ENCODE peak calls at places on chromosomes 3 and 15, in ten cellular contexts. E, L, W, F, C, H, B, Y, R and K are unnamed samples.

GRCh38 chr3:42262525-42262924 is 3.5 kb downstream of the CCK start:
- DNase-seq in Y (no peak), E (peak; percentile 70), C (no peak), W (no peak), L (no peak), F (no peak), H (peak; percentile 60), B (no peak), R (no peak), K (no peak)

GRCh38 chr3:55426486-55426885 is 60.6 kb downstream of the WNT5A start:
- DNase-seq in E (no peak), R (no peak), B (no peak), F (no peak), W (no peak), H (no peak), Y (no peak), C (no peak), L (no peak), K (no peak)

GRCh38 chr15:101406014-101406413 is 83.5 kb downstream of the PCSK6 start:
- DNase-seq in C (no peak), W (no peak), R (no peak), B (no peak), F (no peak), Y (no peak), L (no peak), H (no peak), E (no peak), K (no peak)

GRCh38 chr15:25850154-25851111 is 12.7 kb downstream of the ATP10A start:
- DNase-seq in C (peak; percentile 44), W (peak; percentile 56), B (no peak), E (no peak), R (peak; percentile 14), H (peak; percentile 79), L (peak; percentile 64), Y (no peak), F (no peak), K (peak; percentile 28)

GRCh38 chr3:128432898-128433629 is 33.6 kb downstream of the DNAJB8 start:
- DNase-seq in L (no peak), R (no peak), W (no peak), F (no peak), Y (no peak), C (no peak), E (peak; percentile 50), B (no peak), H (no peak), K (no peak)

GRCh38 chr15:44435893-44436667 is 8.7 kb downstream of the CTDSPL2 start:
- DNase-seq in H (peak; percentile 5), B (no peak), W (no peak), R (peak; percentile 39), F (no peak), L (no peak), E (no peak), C (no peak), Y (no peak), K (no peak)

GRCh38 chr3:248841-249520 is 52.4 kb downstream of the CHL1 start:
- DNase-seq in H (no peak), C (no peak), F (no peak), L (no peak), B (no peak), Y (no peak), E (no peak), R (no peak), W (no peak), K (no peak)

GRCh38 chr15:48505067-48505466 is 140.4 kb downstream of the FBN1 start:
- DNase-seq in B (no peak), E (no peak), F (no peak), H (no peak), C (no peak), R (no peak), L (no peak), Y (no peak), W (no peak), K (no peak)

GRCh38 chr15:98873441-98874218 is 134.0 kb downstream of the PGPEP1L start:
- DNase-seq in R (peak; percentile 84), Y (no peak), B (no peak), H (peak; percentile 88), W (no peak), C (no peak), L (no peak), E (peak; percentile 84), F (no peak), K (no peak)

GRCh38 chr15:77617507-77618285 is 15.0 kb downstream of the LINGO1 start:
- DNase-seq in R (no peak), L (no peak), W (no peak), H (no peak), Y (no peak), E (peak; percentile 31), B (no peak), F (no peak), C (no peak), K (no peak)

GRCh38 chr15:75928680-75929608 is 25.3 kb downstream of the FBXO22 start:
- DNase-seq in R (peak; percentile 57), C (no peak), H (peak; percentile 38), W (no peak), Y (no peak), F (no peak), L (no peak), B (no peak), E (peak; percentile 5), K (no peak)

GRCh38 chr3:197961582-197961945 is 1.5 kb downstream of the LMLN start:
- DNase-seq in Y (no peak), H (no peak), L (no peak), E (no peak), B (no peak), F (no peak), W (no peak), R (no peak), C (no peak), K (no peak)

GRCh38 chr3:48798998-48799397 is 48.7 kb downstream of the PRKAR2A start:
- DNase-seq in R (no peak), B (no peak), Y (no peak), F (peak; percentile 55), L (no peak), C (no peak), H (no peak), E (peak; percentile 79), W (no peak), K (no peak)

GRCh38 chr3:193665370-193665989 is 72.5 kb downstream of the OPA1 start:
- DNase-seq in Y (no peak), C (no peak), R (peak; percentile 49), E (peak; percentile 66), W (no peak), H (peak; percentile 20), B (peak; percentile 5), F (peak; percentile 70), L (no peak), K (peak; percentile 15)

GRCh38 chr15:89760303-89761008 is 9.4 kb upstream of the MESP1 start:
- DNase-seq in B (no peak), H (peak; percentile 73), R (peak; percentile 71), E (peak; percentile 49), W (peak; percentile 38), L (peak; percentile 43), Y (no peak), C (peak; percentile 34), F (no peak), K (peak; percentile 54)

GRCh38 chr3:13600950-13601691 is 52.2 kb downstream of the FBLN2 start:
- DNase-seq in B (peak; percentile 90), E (no peak), Y (no peak), R (peak; percentile 21), W (no peak), F (no peak), C (no peak), H (peak; percentile 69), L (no peak), K (peak; percentile 60)

GRCh38 chr3:193297421-193297820 is 56.4 kb downstream of the PLAAT1 start:
- DNase-seq in E (no peak), B (no peak), C (no peak), W (no peak), R (no peak), H (peak; percentile 98), F (no peak), L (no peak), Y (no peak), K (peak; percentile 7)

GRCh38 chr15:92653366-92653765 is 2.2 kb downstream of the FAM174B start:
- DNase-seq in F (no peak), B (no peak), L (no peak), C (no peak), H (no peak), R (no peak), Y (no peak), E (no peak), W (no peak), K (no peak)

GRCh38 chr15:48177875-48178611 is at the start of gene MYEF2:
- DNase-seq in L (peak; percentile 35), F (no peak), B (peak; percentile 51), H (peak; percentile 56), E (peak; percentile 96), W (peak; percentile 54), R (peak; percentile 78), C (peak; percentile 36), Y (peak; percentile 55), K (no peak)

GRCh38 chr15:72916939-72917338 is 133.4 kb upstream of the ADPGK start:
- DNase-seq in R (peak; percentile 16), B (peak; percentile 16), F (no peak), W (no peak), L (no peak), H (no peak), C (no peak), Y (no peak), E (peak; percentile 21), K (no peak)

GRCh38 chr3:12507871-12508281 is 23.6 kb downstream of the TSEN2 start:
- DNase-seq in R (peak; percentile 60), F (no peak), Y (no peak), C (peak; percentile 47), H (peak; percentile 74), B (no peak), L (no peak), E (no peak), W (no peak), K (no peak)

GRCh38 chr15:68295430-68295829 is 17.9 kb downstream of the FEM1B start:
- DNase-seq in W (no peak), B (no peak), F (no peak), C (no peak), E (no peak), R (no peak), Y (no peak), L (no peak), H (no peak), K (no peak)